ENCODE peak calls at places on chromosomes 5 and 9, in eight cellular contexts. M is foreskin fibroblast; N is SK-N-SH; T is mesothelial cell of epicardium; O is dorsolateral prefrontal cortex; P is CD4-positive, alpha-beta T cell; D is RWPE1; K is heart left ventricle. F is an unnamed sample.

GRCh38 chr5:144036476-144036875 is 134.0 kb downstream of the YIPF5 start:
- DNase-seq in M (peak), N (no peak), T (no peak), O (no peak), P (no peak), D (no peak), K (no peak), F (no peak)

GRCh38 chr5:67679184-67679855 is 482.7 kb upstream of the CD180 start:
- DNase-seq in M (no peak), N (no peak), T (no peak), O (no peak), P (no peak), D (no peak), K (no peak), F (no peak)

GRCh38 chr9:131915181-131915580 is 164.5 kb downstream of the MED27 start:
- DNase-seq in M (peak), N (no peak), T (no peak), O (no peak), P (no peak), D (peak), K (no peak), F (no peak)

GRCh38 chr9:108889649-108890067 is 27.6 kb downstream of the ACTL7A start:
- DNase-seq in M (peak), N (no peak), T (no peak), O (no peak), P (no peak), D (peak), K (no peak), F (no peak)

GRCh38 chr9:19903076-19903475 is 114.2 kb upstream of the SLC24A2 start:
- DNase-seq in M (no peak), N (no peak), T (no peak), O (no peak), P (no peak), D (no peak), K (no peak), F (no peak)

GRCh38 chr5:83102581-83102980 is 25.2 kb downstream of the XRCC4 start:
- DNase-seq in M (no peak), N (no peak), T (no peak), O (no peak), P (no peak), D (no peak), K (no peak), F (no peak)

GRCh38 chr9:84970432-84970831 is 300.9 kb downstream of the NTRK2 start:
- DNase-seq in M (peak), N (no peak), T (no peak), O (no peak), P (no peak), D (peak), K (no peak), F (no peak)

GRCh38 chr5:69313428-69313827 is 19.2 kb downstream of the CCDC125 start:
- DNase-seq in M (no peak), N (no peak), T (no peak), O (no peak), P (no peak), D (no peak), K (no peak), F (no peak)

GRCh38 chr5:74342948-74343682 is 297.4 kb downstream of the ENC1 start:
- DNase-seq in M (no peak), N (no peak), T (no peak), O (no peak), P (no peak), D (peak), K (no peak), F (no peak)

GRCh38 chr9:38118862-38119435 is 49.9 kb upstream of the SHB start:
- DNase-seq in M (no peak), N (no peak), T (peak), O (no peak), P (no peak), D (no peak), K (no peak), F (no peak)

GRCh38 chr5:59391576-59391975 is 501.9 kb downstream of the PDE4D start:
- DNase-seq in M (no peak), N (no peak), T (no peak), O (no peak), P (no peak), D (no peak), K (no peak), F (no peak)

GRCh38 chr9:84669293-84670105 is at the start of gene NTRK2:
- DNase-seq in M (peak), N (peak), T (peak), O (peak), P (no peak), D (peak), K (peak), F (no peak)

GRCh38 chr9:81394816-81395215 is 294.5 kb downstream of the TLE1 start:
- DNase-seq in M (peak), N (peak), T (no peak), O (no peak), P (no peak), D (no peak), K (no peak), F (no peak)

GRCh38 chr9:124183772-124184171 is 74.0 kb upstream of the NEK6 start:
- DNase-seq in M (no peak), N (no peak), T (no peak), O (no peak), P (no peak), D (no peak), K (no peak), F (no peak)

GRCh38 chr9:98597372-98597771 is 111.4 kb downstream of the GABBR2 start:
- DNase-seq in M (no peak), N (no peak), T (no peak), O (no peak), P (no peak), D (no peak), K (no peak), F (no peak)

GRCh38 chr5:1771149-1772065 is 28.2 kb downstream of the MRPL36 start:
- DNase-seq in M (no peak), N (no peak), T (no peak), O (no peak), P (no peak), D (no peak), K (peak), F (no peak)

GRCh38 chr9:30575218-30575617 is 1809.2 kb upstream of the ACO1 start:
- DNase-seq in M (no peak), N (no peak), T (no peak), O (no peak), P (no peak), D (no peak), K (no peak), F (no peak)

GRCh38 chr9:99852617-99853016 is 30.9 kb downstream of the NR4A3 start:
- DNase-seq in M (no peak), N (no peak), T (no peak), O (no peak), P (no peak), D (no peak), K (no peak), F (no peak)

GRCh38 chr5:14421851-14422250 is 159.7 kb upstream of the OTULINL start:
- DNase-seq in M (no peak), N (no peak), T (no peak), O (no peak), P (no peak), D (no peak), K (no peak), F (no peak)

GRCh38 chr9:91047529-91047928 is 245.9 kb downstream of the SYK start:
- DNase-seq in M (no peak), N (no peak), T (no peak), O (no peak), P (no peak), D (no peak), K (no peak), F (no peak)

GRCh38 chr9:33310748-33311147 is 20.4 kb downstream of the NFX1 start:
- DNase-seq in M (no peak), N (no peak), T (no peak), O (no peak), P (no peak), D (no peak), K (no peak), F (no peak)

GRCh38 chr5:120644516-120644915 is 180.4 kb downstream of the PRR16 start:
- DNase-seq in M (no peak), N (no peak), T (no peak), O (no peak), P (no peak), D (no peak), K (no peak), F (no peak)

GRCh38 chr9:121652037-121652837 is 803 bp downstream of the DAB2IP start:
- DNase-seq in M (peak), N (peak), T (peak), O (no peak), P (no peak), D (no peak), K (peak), F (no peak)

GRCh38 chr9:5587024-5587423 is 41.9 kb upstream of the RIC1 start:
- DNase-seq in M (peak), N (no peak), T (no peak), O (no peak), P (no peak), D (no peak), K (no peak), F (peak)

GRCh38 chr5:135343417-135343816 is 55.6 kb downstream of the MACROH2A1 start:
- DNase-seq in M (peak), N (no peak), T (no peak), O (no peak), P (no peak), D (peak), K (no peak), F (no peak)

GRCh38 chr9:96620832-96621269 is 1.2 kb upstream of the CDC14B start:
- DNase-seq in M (no peak), N (no peak), T (no peak), O (no peak), P (no peak), D (no peak), K (no peak), F (no peak)

GRCh38 chr9:71761938-71762353 is 6.4 kb downstream of the CEMIP2 start:
- DNase-seq in M (no peak), N (no peak), T (no peak), O (no peak), P (no peak), D (no peak), K (no peak), F (no peak)
- TF ChIP-seq CTCF in M (no peak), N (no peak), T (no peak), O (no peak), P (no peak), D (no peak), K (no peak), F (no peak)

GRCh38 chr5:158164648-158165047 is 305.7 kb upstream of the CLINT1 start:
- DNase-seq in M (no peak), N (no peak), T (no peak), O (no peak), P (no peak), D (no peak), K (no peak), F (no peak)
- TF ChIP-seq CTCF in M (no peak), N (no peak), T (no peak), O (no peak), P (no peak), D (no peak), K (no peak), F (no peak)

GRCh38 chr5:157469073-157469472 is 9.1 kb downstream of the NIPAL4 start:
- DNase-seq in M (no peak), N (no peak), T (no peak), O (no peak), P (no peak), D (no peak), K (no peak), F (no peak)
- TF ChIP-seq CTCF in M (no peak), N (peak), T (peak), O (no peak), P (no peak), D (no peak), K (no peak), F (no peak)

GRCh38 chr9:110842169-110842568 is 173.6 kb downstream of the MUSK start:
- DNase-seq in M (no peak), N (no peak), T (no peak), O (no peak), P (no peak), D (no peak), K (no peak), F (no peak)
- TF ChIP-seq CTCF in M (no peak), N (no peak), T (no peak), O (no peak), P (no peak), D (no peak), K (no peak), F (no peak)

GRCh38 chr5:31197183-31197582 is 3.7 kb downstream of the CDH6 start:
- DNase-seq in M (no peak), N (no peak), T (no peak), O (no peak), P (no peak), D (no peak), K (no peak), F (peak)

GRCh38 chr5:31193591-31194457 is at the start of gene CDH6:
- DNase-seq in M (peak), N (peak), T (peak), O (no peak), P (no peak), D (peak), K (peak), F (peak)

GRCh38 chr5:31194892-31195291 is 1.4 kb downstream of the CDH6 start:
- DNase-seq in M (no peak), N (no peak), T (no peak), O (no peak), P (no peak), D (peak), K (no peak), F (no peak)

GRCh38 chr5:31194458-31194808 is 947 bp downstream of the CDH6 start:
- DNase-seq in M (peak), N (no peak), T (no peak), O (no peak), P (no peak), D (no peak), K (no peak), F (no peak)

DNA sequence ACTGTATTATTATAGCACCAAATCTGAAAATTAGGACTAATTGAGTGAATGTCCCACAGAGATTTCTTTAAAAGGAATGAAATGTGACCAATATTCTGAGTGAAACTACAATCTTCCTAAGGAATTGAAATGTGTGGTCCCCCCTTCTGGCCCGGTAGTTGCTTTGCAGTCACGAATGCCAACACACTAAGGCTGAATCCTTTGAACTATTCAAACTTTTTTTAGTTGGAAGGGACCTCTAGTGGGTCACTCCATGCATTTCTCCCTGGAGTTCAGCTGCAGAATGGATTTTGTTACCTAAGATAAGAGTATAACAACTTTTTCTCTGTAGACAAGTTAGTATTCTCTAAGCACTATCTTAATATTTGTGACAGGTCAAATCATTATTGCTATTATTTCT is 2.8 kb downstream of the CDH6 start:
- DNase-seq in M (no peak), N (no peak), T (no peak), O (no peak), P (no peak), D (no peak), K (no peak), F (no peak)
- TF ChIP-seq CTCF in M (peak), N (no peak), T (no peak), O (peak), P (no peak), D (no peak), K (no peak), F (peak)

GRCh38 chr5:115541586-115541985 is 3.0 kb downstream of the FEM1C start:
- DNase-seq in M (no peak), N (no peak), T (no peak), O (no peak), P (no peak), D (no peak), K (no peak), F (no peak)
- TF ChIP-seq CTCF in M (no peak), N (no peak), T (no peak), O (peak), P (no peak), D (no peak), K (no peak), F (no peak)

DNA sequence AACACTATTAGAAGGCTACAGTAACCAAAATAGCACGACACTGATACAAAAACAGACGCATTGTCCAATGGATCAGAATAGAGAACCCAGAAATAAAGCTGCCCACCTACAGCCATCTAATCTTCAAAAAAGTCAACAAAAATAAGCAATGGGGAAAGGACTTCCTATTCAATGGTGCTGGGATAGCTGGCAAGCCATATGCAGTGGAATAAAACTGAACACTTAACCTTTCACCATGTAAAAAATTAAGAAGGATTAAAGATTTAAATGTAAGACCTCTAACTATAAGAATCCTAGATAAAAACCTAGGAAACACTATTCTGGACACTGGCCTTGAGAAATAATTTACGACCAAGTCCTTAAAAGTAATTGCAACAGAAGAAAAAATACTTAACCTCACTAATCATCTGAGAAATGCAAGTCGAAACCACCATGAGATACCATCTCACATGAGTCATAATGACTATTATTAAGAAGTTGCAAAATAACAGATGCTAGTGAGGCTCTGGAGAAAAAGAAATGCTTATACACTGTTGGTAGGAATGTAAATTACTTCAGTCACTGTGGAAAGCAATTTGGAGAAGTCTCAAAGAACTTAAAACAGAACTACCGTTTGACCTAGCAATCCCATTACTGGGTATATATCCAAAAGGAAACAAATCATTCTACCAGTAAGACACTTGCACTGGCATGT is 203.3 kb upstream of the CDH9 start:
- DNase-seq in M (peak), N (no peak), T (no peak), O (no peak), P (no peak), D (peak), K (no peak), F (peak)
- TF ChIP-seq CTCF in M (peak), N (peak), T (no peak), O (no peak), P (no peak), D (peak), K (no peak), F (peak)

F was measured in AG04450.